ENCODE peak calls at places on chromosomes 16 and 17, in ten cellular contexts. One of them, this sample, is unnamed.

GRCh38 chr16:71754108-71754507 is 29.6 kb upstream of the PHLPP2 start:
- DNase-seq in foreskin fibroblast: no peak
- DNase-seq in dorsolateral prefrontal cortex: no peak
- DNase-seq in mammary epithelial cell: no peak
- DNase-seq in left ventricle myocardium inferior: no peak
- DNase-seq in IMR-90: no peak
- DNase-seq in HCT116: no peak
- DNase-seq in stomach: no peak
- DNase-seq in RWPE1: no peak
- DNase-seq in GM10248: no peak
- DNase-seq in this sample: no peak

GRCh38 chr17:45288825-45289224 is 26.9 kb upstream of the SPATA32 start:
- DNase-seq in foreskin fibroblast: no peak
- DNase-seq in dorsolateral prefrontal cortex: no peak
- DNase-seq in mammary epithelial cell: no peak
- DNase-seq in left ventricle myocardium inferior: peak; percentile 56
- DNase-seq in IMR-90: no peak
- DNase-seq in HCT116: no peak
- DNase-seq in stomach: peak; percentile 81
- DNase-seq in RWPE1: no peak
- DNase-seq in GM10248: no peak
- DNase-seq in this sample: no peak

GRCh38 chr16:2121853-2122252 is 13.8 kb downstream of the PKD1 start:
- DNase-seq in foreskin fibroblast: no peak
- DNase-seq in dorsolateral prefrontal cortex: no peak
- DNase-seq in mammary epithelial cell: peak; percentile 40
- DNase-seq in left ventricle myocardium inferior: peak; percentile 62
- DNase-seq in IMR-90: no peak
- DNase-seq in HCT116: no peak
- DNase-seq in stomach: no peak
- DNase-seq in RWPE1: no peak
- DNase-seq in GM10248: no peak
- DNase-seq in this sample: no peak

GRCh38 chr17:63881935-63882601 is at the start of gene GH2:
- DNase-seq in foreskin fibroblast: peak; percentile 18
- DNase-seq in dorsolateral prefrontal cortex: no peak
- DNase-seq in mammary epithelial cell: peak; percentile 21
- DNase-seq in left ventricle myocardium inferior: no peak
- DNase-seq in IMR-90: peak; percentile 34
- DNase-seq in HCT116: peak; percentile 56
- DNase-seq in stomach: peak; percentile 55
- DNase-seq in RWPE1: peak; percentile 79
- DNase-seq in GM10248: peak; percentile 80
- DNase-seq in this sample: peak; percentile 35

GRCh38 chr17:79841369-79842135 is 2.3 kb upstream of the CBX4 start:
- DNase-seq in foreskin fibroblast: no peak
- DNase-seq in dorsolateral prefrontal cortex: no peak
- DNase-seq in mammary epithelial cell: no peak
- DNase-seq in left ventricle myocardium inferior: no peak
- DNase-seq in IMR-90: no peak
- DNase-seq in HCT116: no peak
- DNase-seq in stomach: no peak
- DNase-seq in RWPE1: no peak
- DNase-seq in GM10248: no peak
- DNase-seq in this sample: no peak

GRCh38 chr16:3659200-3659599 is 4.7 kb downstream of the DNASE1 start:
- DNase-seq in foreskin fibroblast: no peak
- DNase-seq in dorsolateral prefrontal cortex: no peak
- DNase-seq in mammary epithelial cell: no peak
- DNase-seq in left ventricle myocardium inferior: no peak
- DNase-seq in IMR-90: peak; percentile 5
- DNase-seq in HCT116: no peak
- DNase-seq in stomach: no peak
- DNase-seq in RWPE1: no peak
- DNase-seq in GM10248: no peak
- DNase-seq in this sample: no peak

GRCh38 chr17:33560165-33560564 is 267.1 kb upstream of the ASIC2 start:
- DNase-seq in foreskin fibroblast: no peak
- DNase-seq in dorsolateral prefrontal cortex: no peak
- DNase-seq in mammary epithelial cell: no peak
- DNase-seq in left ventricle myocardium inferior: no peak
- DNase-seq in IMR-90: peak; percentile 24
- DNase-seq in HCT116: no peak
- DNase-seq in stomach: no peak
- DNase-seq in RWPE1: no peak
- DNase-seq in GM10248: no peak
- DNase-seq in this sample: no peak

GRCh38 chr17:63406689-63407330 is 39.3 kb downstream of the CYB561 start:
- DNase-seq in foreskin fibroblast: peak; percentile 80
- DNase-seq in dorsolateral prefrontal cortex: no peak
- DNase-seq in mammary epithelial cell: peak; percentile 77
- DNase-seq in left ventricle myocardium inferior: no peak
- DNase-seq in IMR-90: peak; percentile 97
- DNase-seq in HCT116: peak; percentile 93
- DNase-seq in stomach: peak; percentile 75
- DNase-seq in RWPE1: peak; percentile 74
- DNase-seq in GM10248: peak; percentile 71
- DNase-seq in this sample: peak; percentile 44

GRCh38 chr16:404971-405486 is 3.3 kb downstream of the DECR2 start:
- DNase-seq in foreskin fibroblast: no peak
- DNase-seq in dorsolateral prefrontal cortex: no peak
- DNase-seq in mammary epithelial cell: no peak
- DNase-seq in left ventricle myocardium inferior: no peak
- DNase-seq in IMR-90: no peak
- DNase-seq in HCT116: no peak
- DNase-seq in stomach: no peak
- DNase-seq in RWPE1: no peak
- DNase-seq in GM10248: no peak
- DNase-seq in this sample: no peak

GRCh38 chr17:16449121-16449570 is 33.8 kb downstream of the TRPV2 start:
- DNase-seq in foreskin fibroblast: peak; percentile 47
- DNase-seq in dorsolateral prefrontal cortex: no peak
- DNase-seq in mammary epithelial cell: peak; percentile 48
- DNase-seq in left ventricle myocardium inferior: no peak
- DNase-seq in IMR-90: peak; percentile 74
- DNase-seq in HCT116: no peak
- DNase-seq in stomach: no peak
- DNase-seq in RWPE1: no peak
- DNase-seq in GM10248: no peak
- DNase-seq in this sample: no peak

GRCh38 chr17:41814195-41814594 is 1.4 kb downstream of the FKBP10 start:
- DNase-seq in foreskin fibroblast: peak; percentile 48
- DNase-seq in dorsolateral prefrontal cortex: no peak
- DNase-seq in mammary epithelial cell: no peak
- DNase-seq in left ventricle myocardium inferior: no peak
- DNase-seq in IMR-90: peak; percentile 36
- DNase-seq in HCT116: no peak
- DNase-seq in stomach: no peak
- DNase-seq in RWPE1: no peak
- DNase-seq in GM10248: no peak
- DNase-seq in this sample: no peak

DNA sequence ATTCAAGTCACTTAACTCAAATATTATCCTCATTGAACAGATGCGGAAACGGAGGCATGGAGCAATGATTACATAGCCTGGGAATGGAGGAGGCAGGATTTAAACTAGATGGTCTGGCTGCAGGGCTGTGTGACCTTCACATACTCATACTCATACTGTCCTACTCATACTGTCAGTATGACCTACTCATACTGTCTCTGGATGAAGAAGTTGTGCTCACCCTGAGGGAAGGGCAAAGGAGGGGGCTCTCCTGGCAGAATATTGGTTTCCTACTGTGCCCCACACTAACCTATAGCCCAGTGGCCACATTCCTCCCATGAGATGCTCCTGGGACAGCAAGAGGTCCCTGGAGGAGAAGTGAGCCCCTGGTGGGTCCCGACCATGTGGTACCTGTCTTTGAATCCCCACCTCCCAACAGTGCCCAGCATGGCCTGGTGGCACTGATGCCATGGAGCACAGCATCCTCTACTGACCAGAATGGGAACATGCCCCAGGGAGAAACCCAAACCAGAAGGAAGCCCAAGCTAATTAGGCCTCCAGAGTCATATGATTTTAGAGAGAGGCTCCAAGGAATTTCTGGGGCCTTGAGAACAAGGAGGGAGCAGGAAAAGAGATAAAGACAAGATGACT is 197.3 kb upstream of the SDK2 start:
- DNase-seq in foreskin fibroblast: no peak
- DNase-seq in dorsolateral prefrontal cortex: no peak
- DNase-seq in mammary epithelial cell: no peak
- DNase-seq in left ventricle myocardium inferior: no peak
- DNase-seq in IMR-90: no peak
- DNase-seq in HCT116: no peak
- DNase-seq in stomach: no peak
- DNase-seq in RWPE1: peak; percentile 29
- DNase-seq in GM10248: no peak
- DNase-seq in this sample: no peak
- TF ChIP-seq CTCF in foreskin fibroblast: peak; percentile 17
- TF ChIP-seq CTCF in dorsolateral prefrontal cortex: peak; percentile 64
- TF ChIP-seq CTCF in mammary epithelial cell: peak; percentile 45
- TF ChIP-seq CTCF in left ventricle myocardium inferior: peak; percentile 69
- TF ChIP-seq CTCF in IMR-90: no peak
- TF ChIP-seq CTCF in HCT116: peak; percentile 95
- TF ChIP-seq CTCF in stomach: no peak
- TF ChIP-seq CTCF in RWPE1: peak; percentile 57
- TF ChIP-seq CTCF in GM10248: no peak
- TF ChIP-seq CTCF in this sample: no peak

DNA sequence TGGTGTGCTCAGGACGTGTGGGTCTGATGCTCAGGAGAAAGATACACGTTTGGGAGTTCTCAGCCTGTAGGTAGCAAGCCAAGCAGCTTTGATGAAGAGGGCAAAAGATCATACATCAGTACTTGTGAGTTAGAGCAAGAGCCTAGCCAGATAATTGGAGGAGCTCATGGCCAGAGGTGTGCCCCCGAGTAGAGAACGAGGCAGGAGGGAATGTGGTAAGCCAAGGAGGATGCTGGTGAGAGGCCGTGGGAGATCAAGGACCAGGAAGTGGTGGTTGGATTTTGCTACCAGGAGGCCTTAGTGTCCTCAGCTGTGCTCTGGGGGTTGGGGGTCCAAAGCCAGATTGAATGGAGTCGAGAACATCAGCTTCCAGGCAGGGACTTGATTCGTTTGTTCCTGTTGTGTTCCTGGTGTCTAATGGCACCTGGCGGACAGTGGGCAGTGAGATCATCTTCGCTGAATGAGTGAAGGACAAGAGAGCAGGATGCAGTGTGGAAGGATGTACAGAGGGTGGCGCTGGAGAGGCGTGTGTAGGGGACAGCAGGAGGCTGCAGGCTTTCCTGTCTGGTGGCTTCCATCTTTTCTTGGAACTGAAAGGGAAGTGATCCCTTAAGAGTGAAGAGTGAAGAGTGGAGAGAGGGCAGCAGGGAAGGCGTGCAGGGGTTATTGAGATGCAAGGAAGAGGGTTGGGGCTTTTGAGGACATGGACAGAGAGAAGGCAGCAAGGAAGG is 11.6 kb downstream of the FBXL19 start:
- DNase-seq in foreskin fibroblast: no peak
- DNase-seq in dorsolateral prefrontal cortex: peak; percentile 60
- DNase-seq in mammary epithelial cell: peak; percentile 26
- DNase-seq in left ventricle myocardium inferior: no peak
- DNase-seq in IMR-90: peak; percentile 55
- DNase-seq in HCT116: no peak
- DNase-seq in stomach: peak; percentile 37
- DNase-seq in RWPE1: no peak
- DNase-seq in GM10248: peak; percentile 48
- DNase-seq in this sample: no peak
- TF ChIP-seq CTCF in foreskin fibroblast: peak; percentile 58
- TF ChIP-seq CTCF in dorsolateral prefrontal cortex: peak; percentile 52
- TF ChIP-seq CTCF in mammary epithelial cell: peak; percentile 53
- TF ChIP-seq CTCF in left ventricle myocardium inferior: peak; percentile 54
- TF ChIP-seq CTCF in IMR-90: peak; percentile 56
- TF ChIP-seq CTCF in HCT116: peak; percentile 76
- TF ChIP-seq CTCF in stomach: peak; percentile 30
- TF ChIP-seq CTCF in RWPE1: peak; percentile 30
- TF ChIP-seq CTCF in GM10248: peak; percentile 47
- TF ChIP-seq CTCF in this sample: no peak

GRCh38 chr16:49645263-49645662 is 210.6 kb downstream of the ZNF423 start:
- DNase-seq in foreskin fibroblast: no peak
- DNase-seq in dorsolateral prefrontal cortex: no peak
- DNase-seq in mammary epithelial cell: no peak
- DNase-seq in left ventricle myocardium inferior: no peak
- DNase-seq in IMR-90: no peak
- DNase-seq in HCT116: no peak
- DNase-seq in stomach: no peak
- DNase-seq in RWPE1: no peak
- DNase-seq in GM10248: no peak
- DNase-seq in this sample: no peak

GRCh38 chr16:49640606-49641005 is 215.3 kb downstream of the ZNF423 start:
- DNase-seq in foreskin fibroblast: no peak
- DNase-seq in dorsolateral prefrontal cortex: no peak
- DNase-seq in mammary epithelial cell: no peak
- DNase-seq in left ventricle myocardium inferior: no peak
- DNase-seq in IMR-90: no peak
- DNase-seq in HCT116: no peak
- DNase-seq in stomach: no peak
- DNase-seq in RWPE1: no peak
- DNase-seq in GM10248: no peak
- DNase-seq in this sample: no peak

GRCh38 chr16:49641250-49641649 is 214.7 kb downstream of the ZNF423 start:
- DNase-seq in foreskin fibroblast: no peak
- DNase-seq in dorsolateral prefrontal cortex: no peak
- DNase-seq in mammary epithelial cell: no peak
- DNase-seq in left ventricle myocardium inferior: no peak
- DNase-seq in IMR-90: no peak
- DNase-seq in HCT116: no peak
- DNase-seq in stomach: no peak
- DNase-seq in RWPE1: no peak
- DNase-seq in GM10248: no peak
- DNase-seq in this sample: no peak

GRCh38 chr16:49643429-49644142 is 212.3 kb downstream of the ZNF423 start:
- DNase-seq in foreskin fibroblast: peak; percentile 82
- DNase-seq in dorsolateral prefrontal cortex: no peak
- DNase-seq in mammary epithelial cell: no peak
- DNase-seq in left ventricle myocardium inferior: no peak
- DNase-seq in IMR-90: peak; percentile 78
- DNase-seq in HCT116: no peak
- DNase-seq in stomach: no peak
- DNase-seq in RWPE1: no peak
- DNase-seq in GM10248: no peak
- DNase-seq in this sample: no peak

DNA sequence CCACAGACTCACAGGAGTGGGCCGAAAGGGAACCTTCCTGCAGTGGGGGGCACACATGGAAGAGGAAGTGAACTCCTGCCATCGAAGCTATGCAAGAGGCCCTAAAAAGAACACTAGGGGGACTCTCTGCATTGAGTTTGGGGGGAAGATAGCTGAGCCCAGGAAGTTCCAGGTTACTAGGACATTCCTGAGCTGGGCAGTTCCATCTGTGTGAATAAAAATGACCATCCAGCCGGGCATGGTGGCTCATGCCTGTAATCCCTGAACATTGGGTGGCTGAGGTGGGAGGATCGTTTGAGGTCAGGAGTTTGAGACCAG is 211.8 kb downstream of the ZNF423 start:
- DNase-seq in foreskin fibroblast: peak; percentile 23
- DNase-seq in dorsolateral prefrontal cortex: no peak
- DNase-seq in mammary epithelial cell: no peak
- DNase-seq in left ventricle myocardium inferior: no peak
- DNase-seq in IMR-90: no peak
- DNase-seq in HCT116: no peak
- DNase-seq in stomach: no peak
- DNase-seq in RWPE1: no peak
- DNase-seq in GM10248: no peak
- DNase-seq in this sample: no peak
- TF ChIP-seq CTCF in foreskin fibroblast: peak; percentile 29
- TF ChIP-seq CTCF in dorsolateral prefrontal cortex: no peak
- TF ChIP-seq CTCF in mammary epithelial cell: no peak
- TF ChIP-seq CTCF in left ventricle myocardium inferior: peak; percentile 27
- TF ChIP-seq CTCF in IMR-90: no peak
- TF ChIP-seq CTCF in HCT116: no peak
- TF ChIP-seq CTCF in stomach: no peak
- TF ChIP-seq CTCF in RWPE1: no peak
- TF ChIP-seq CTCF in GM10248: no peak
- TF ChIP-seq CTCF in this sample: no peak

GRCh38 chr16:84821179-84821578 is 1.4 kb downstream of the CRISPLD2 start:
- DNase-seq in foreskin fibroblast: no peak
- DNase-seq in dorsolateral prefrontal cortex: no peak
- DNase-seq in mammary epithelial cell: no peak
- DNase-seq in left ventricle myocardium inferior: no peak
- DNase-seq in IMR-90: no peak
- DNase-seq in HCT116: no peak
- DNase-seq in stomach: no peak
- DNase-seq in RWPE1: no peak
- DNase-seq in GM10248: no peak
- DNase-seq in this sample: no peak
- TF ChIP-seq CTCF in foreskin fibroblast: no peak
- TF ChIP-seq CTCF in dorsolateral prefrontal cortex: no peak
- TF ChIP-seq CTCF in mammary epithelial cell: no peak
- TF ChIP-seq CTCF in left ventricle myocardium inferior: no peak
- TF ChIP-seq CTCF in IMR-90: no peak
- TF ChIP-seq CTCF in HCT116: no peak
- TF ChIP-seq CTCF in stomach: no peak
- TF ChIP-seq CTCF in RWPE1: no peak
- TF ChIP-seq CTCF in GM10248: no peak
- TF ChIP-seq CTCF in this sample: no peak